ENCODE peak calls at places on chromosome 5, in six cellular contexts. K is fibroblast of pulmonary artery, T is fibroblast of the aortic adventitia, W is tibial nerve, Y is esophagus muscularis mucosa, L is IMR-90. P is an unnamed sample.

GRCh38 chr5:81819556-81820314 is 68.8 kb upstream of the SSBP2 start:
- DNase-seq in Y (no peak), K (peak), T (peak), L (peak), W (no peak), P (no peak)

GRCh38 chr5:59840200-59840601 is 53.3 kb downstream of the PDE4D start:
- DNase-seq in W (no peak), T (peak), L (peak), K (peak), Y (no peak), P (no peak)

GRCh38 chr5:156475831-156476551 is 149.0 kb downstream of the SGCD start:
- DNase-seq in L (peak), W (peak), K (peak), T (peak), Y (no peak), P (peak)

GRCh38 chr5:112685929-112686328 is 51.8 kb upstream of the APC start:
- DNase-seq in Y (no peak), L (peak), K (peak), T (peak), W (no peak), P (peak)

GRCh38 chr5:930853-931252 is 38.2 kb downstream of the TRIP13 start:
- DNase-seq in K (no peak), T (no peak), Y (no peak), W (no peak), L (no peak), P (no peak)

GRCh38 chr5:43482490-43483064 is 1.1 kb downstream of the TMEM267 start:
- DNase-seq in T (peak), K (peak), W (no peak), Y (no peak), L (peak), P (no peak)

GRCh38 chr5:9474241-9475002 is 71.5 kb downstream of the SEMA5A start:
- DNase-seq in T (no peak), K (no peak), W (no peak), Y (peak), L (no peak), P (no peak)

GRCh38 chr5:165630211-165630866 is 2124.9 kb downstream of the MAT2B start:
- DNase-seq in W (peak), Y (no peak), T (peak), K (peak), L (peak), P (no peak)

GRCh38 chr5:73694089-73694488 is 68.1 kb downstream of the ARHGEF28 start:
- DNase-seq in K (no peak), Y (no peak), T (no peak), W (no peak), L (no peak), P (no peak)

GRCh38 chr5:159179556-159180305 is 29.6 kb downstream of the RNF145 start:
- DNase-seq in Y (no peak), K (peak), T (no peak), L (peak), W (no peak), P (no peak)

GRCh38 chr5:96146675-96147074 is 185.0 kb upstream of the ELL2 start:
- DNase-seq in T (peak), K (peak), L (peak), Y (no peak), W (no peak), P (peak)

GRCh38 chr5:135830384-135831275 is 3.8 kb upstream of the SLC25A48 start:
- DNase-seq in Y (peak), T (no peak), W (no peak), L (no peak), K (no peak), P (no peak)

GRCh38 chr5:103867857-103868598 is 305.4 kb upstream of the NUDT12 start:
- DNase-seq in Y (no peak), L (no peak), W (no peak), K (no peak), T (peak), P (no peak)

GRCh38 chr5:119340597-119341218 is 15.1 kb upstream of the TNFAIP8 start:
- DNase-seq in L (no peak), T (no peak), Y (no peak), K (no peak), W (no peak), P (no peak)

GRCh38 chr5:168756517-168757391 is 177.6 kb upstream of the PANK3 start:
- DNase-seq in Y (no peak), T (peak), W (no peak), K (no peak), L (no peak), P (no peak)

GRCh38 chr5:77239126-77239741 is 28.8 kb downstream of the PDE8B start:
- DNase-seq in W (no peak), T (peak), Y (no peak), K (peak), L (no peak), P (no peak)

GRCh38 chr5:82662340-82662739 is 384.2 kb upstream of the RPS23 start:
- DNase-seq in L (no peak), K (peak), Y (no peak), W (no peak), T (peak), P (no peak)

GRCh38 chr5:149012350-149012749 is 50.5 kb downstream of the SH3TC2 start:
- DNase-seq in K (no peak), T (no peak), L (no peak), W (no peak), Y (peak), P (no peak)

GRCh38 chr5:146722361-146722779 is 156.2 kb downstream of the PPP2R2B start:
- DNase-seq in K (peak), L (peak), Y (no peak), T (peak), W (no peak), P (no peak)

GRCh38 chr5:147393866-147394265 is 116.0 kb downstream of the DPYSL3 start:
- DNase-seq in Y (no peak), K (peak), W (no peak), L (no peak), T (no peak), P (no peak)

GRCh38 chr5:151660616-151661015 is 26.1 kb downstream of the SPARC start:
- DNase-seq in Y (no peak), L (peak), W (no peak), T (peak), K (peak), P (no peak)

GRCh38 chr5:120682851-120683250 is 218.8 kb downstream of the PRR16 start:
- DNase-seq in L (peak), W (no peak), K (peak), T (peak), Y (no peak), P (peak)

GRCh38 chr5:132233081-132233480 is 5.4 kb upstream of the P4HA2 start:
- DNase-seq in T (no peak), K (no peak), W (no peak), Y (no peak), L (no peak), P (no peak)

GRCh38 chr5:150374651-150375050 is 17.2 kb downstream of the TCOF1 start:
- DNase-seq in W (no peak), T (no peak), K (no peak), Y (no peak), L (no peak), P (no peak)

GRCh38 chr5:153752890-153753289 is 262.4 kb downstream of the GRIA1 start:
- DNase-seq in K (peak), W (no peak), L (no peak), Y (peak), T (no peak), P (no peak)

GRCh38 chr5:149141224-149141956 is at the start of gene ABLIM3:
- DNase-seq in W (peak), Y (peak), T (peak), L (peak), K (peak), P (no peak)

GRCh38 chr5:1068204-1068894 is 43.5 kb downstream of the SLC12A7 start:
- DNase-seq in W (no peak), T (no peak), Y (no peak), L (no peak), K (no peak), P (no peak)

GRCh38 chr5:159047081-159047480 is 52.6 kb downstream of the EBF1 start:
- DNase-seq in W (no peak), L (peak), Y (no peak), T (peak), K (peak), P (no peak)

GRCh38 chr5:65034029-65034781 is 265.5 kb downstream of the CWC27 start:
- DNase-seq in T (peak), W (no peak), Y (no peak), L (no peak), K (peak), P (no peak)

GRCh38 chr5:25849270-25849669 is 1189.1 kb downstream of the CDH9 start:
- DNase-seq in W (no peak), K (no peak), Y (no peak), L (no peak), T (no peak), P (no peak)

GRCh38 chr5:127040779-127041520 is 10.6 kb upstream of the MARCHF3 start:
- DNase-seq in W (no peak), T (no peak), K (peak), L (peak), Y (no peak), P (no peak)

GRCh38 chr5:38379360-38379827 is 121.0 kb downstream of the EGFLAM start:
- DNase-seq in Y (no peak), K (no peak), W (no peak), T (no peak), L (no peak), P (no peak)

GRCh38 chr5:159507661-159508060 is 177.4 kb upstream of the IL12B start:
- DNase-seq in Y (no peak), L (no peak), K (no peak), W (no peak), T (no peak), P (no peak)

GRCh38 chr5:78929833-78930232 is 55.3 kb downstream of the ARSB start:
- DNase-seq in K (no peak), L (no peak), Y (no peak), T (no peak), W (no peak), P (no peak)

GRCh38 chr5:77806213-77806843 is 30.2 kb upstream of the TBCA start:
- DNase-seq in K (peak), T (peak), W (no peak), L (no peak), Y (no peak), P (no peak)

GRCh38 chr5:6506631-6507030 is 58.0 kb downstream of the UBE2QL1 start:
- DNase-seq in W (no peak), K (no peak), Y (no peak), T (no peak), L (no peak), P (no peak)
- TF ChIP-seq CTCF in W (no peak), K (no peak), Y (no peak), T (no peak), L (no peak), P (no peak)

DNA sequence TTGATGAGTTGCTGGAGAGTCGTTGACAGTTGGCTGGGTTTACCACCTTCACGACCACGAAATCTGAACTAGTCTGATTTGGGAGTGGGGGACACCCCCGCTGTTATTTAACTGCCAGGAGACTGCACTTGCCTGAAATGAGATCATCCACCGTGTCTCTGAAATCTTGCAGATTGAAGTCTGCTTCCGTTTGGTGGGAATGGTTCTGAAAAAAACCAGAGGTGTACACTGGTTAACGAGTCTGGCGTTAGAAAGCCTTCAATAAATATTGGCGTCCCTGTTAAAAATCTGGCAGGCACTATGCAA is 4.3 kb downstream of the MCIDAS start:
- DNase-seq in L (no peak), K (no peak), Y (peak), W (no peak), T (no peak), P (no peak)
- H3K4me3 ChIP-seq in L (no peak), K (no peak), Y (no peak), W (no peak), T (no peak), P (no peak)

GRCh38 chr5:173527671-173528070 is 88.8 kb downstream of the BOD1 start:
- DNase-seq in Y (peak), K (no peak), W (no peak), T (no peak), L (no peak), P (no peak)

GRCh38 chr5:173531863-173532262 is 84.6 kb downstream of the BOD1 start:
- DNase-seq in K (no peak), W (no peak), L (no peak), Y (peak), T (no peak), P (no peak)

GRCh38 chr5:173529861-173530260 is 86.6 kb downstream of the BOD1 start:
- DNase-seq in Y (peak), K (no peak), W (no peak), L (no peak), T (no peak), P (no peak)

GRCh38 chr5:173532689-173533250 is 83.7 kb downstream of the BOD1 start:
- DNase-seq in W (no peak), Y (peak), L (no peak), T (no peak), K (no peak), P (no peak)

DNA sequence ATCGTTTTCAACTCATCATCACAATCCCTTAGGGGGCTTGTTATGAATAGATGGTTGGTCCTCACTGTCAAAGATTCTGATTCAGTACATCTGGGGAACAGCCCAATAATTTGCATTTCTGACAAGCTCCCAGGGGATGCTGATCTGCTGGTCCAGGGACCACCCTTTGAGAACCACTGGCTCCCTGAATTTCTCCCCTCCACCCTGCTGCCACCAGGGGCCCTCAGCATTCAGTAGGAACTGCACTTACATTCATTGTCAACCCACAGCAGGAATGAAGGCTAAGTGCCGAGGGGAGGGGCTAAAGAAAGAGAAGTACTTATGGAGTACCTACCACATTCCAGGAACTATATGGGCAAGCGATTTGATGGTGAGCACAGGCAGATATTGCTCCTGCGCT is 85.9 kb downstream of the BOD1 start:
- DNase-seq in K (no peak), W (no peak), L (no peak), T (no peak), Y (peak), P (no peak)
- TF ChIP-seq CTCF in K (no peak), W (no peak), L (no peak), T (no peak), Y (no peak), P (peak)

DNA sequence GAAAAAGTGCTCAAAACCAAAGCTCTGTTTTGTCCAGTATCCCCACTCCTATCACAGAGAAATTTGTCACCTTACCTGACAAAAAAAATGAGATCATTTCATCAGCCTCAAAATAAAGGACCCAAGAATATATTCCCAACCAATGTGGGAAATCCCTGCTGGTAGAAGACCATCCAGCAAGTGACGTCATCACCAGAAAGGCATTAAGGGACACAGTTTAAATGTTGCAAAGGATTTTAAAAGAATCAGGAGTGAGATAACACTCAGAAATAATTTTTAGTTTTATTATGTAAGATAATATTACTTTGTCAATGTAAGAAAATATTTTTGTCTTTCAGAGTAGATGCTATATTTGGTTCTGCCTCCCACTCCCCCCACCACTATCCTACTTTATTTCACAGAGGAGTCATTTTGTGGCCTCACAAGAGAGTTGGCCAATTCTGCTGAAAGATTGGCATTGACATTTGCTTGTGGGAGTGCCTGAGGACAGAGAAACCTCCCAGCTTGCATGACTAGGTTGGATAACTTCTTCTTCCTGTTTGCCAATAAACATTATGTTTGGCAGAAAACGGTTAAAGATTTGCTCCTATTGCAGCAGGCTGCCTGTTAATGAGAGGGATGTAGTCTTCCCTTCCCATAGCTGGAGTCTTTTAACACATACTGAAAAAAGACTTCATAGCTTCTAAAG is 288.6 kb upstream of the DAB2 start:
- DNase-seq in K (peak), T (peak), Y (no peak), W (peak), L (peak), P (no peak)
- H3K4me3 ChIP-seq in K (no peak), T (no peak), Y (no peak), W (no peak), L (no peak), P (no peak)

DNA sequence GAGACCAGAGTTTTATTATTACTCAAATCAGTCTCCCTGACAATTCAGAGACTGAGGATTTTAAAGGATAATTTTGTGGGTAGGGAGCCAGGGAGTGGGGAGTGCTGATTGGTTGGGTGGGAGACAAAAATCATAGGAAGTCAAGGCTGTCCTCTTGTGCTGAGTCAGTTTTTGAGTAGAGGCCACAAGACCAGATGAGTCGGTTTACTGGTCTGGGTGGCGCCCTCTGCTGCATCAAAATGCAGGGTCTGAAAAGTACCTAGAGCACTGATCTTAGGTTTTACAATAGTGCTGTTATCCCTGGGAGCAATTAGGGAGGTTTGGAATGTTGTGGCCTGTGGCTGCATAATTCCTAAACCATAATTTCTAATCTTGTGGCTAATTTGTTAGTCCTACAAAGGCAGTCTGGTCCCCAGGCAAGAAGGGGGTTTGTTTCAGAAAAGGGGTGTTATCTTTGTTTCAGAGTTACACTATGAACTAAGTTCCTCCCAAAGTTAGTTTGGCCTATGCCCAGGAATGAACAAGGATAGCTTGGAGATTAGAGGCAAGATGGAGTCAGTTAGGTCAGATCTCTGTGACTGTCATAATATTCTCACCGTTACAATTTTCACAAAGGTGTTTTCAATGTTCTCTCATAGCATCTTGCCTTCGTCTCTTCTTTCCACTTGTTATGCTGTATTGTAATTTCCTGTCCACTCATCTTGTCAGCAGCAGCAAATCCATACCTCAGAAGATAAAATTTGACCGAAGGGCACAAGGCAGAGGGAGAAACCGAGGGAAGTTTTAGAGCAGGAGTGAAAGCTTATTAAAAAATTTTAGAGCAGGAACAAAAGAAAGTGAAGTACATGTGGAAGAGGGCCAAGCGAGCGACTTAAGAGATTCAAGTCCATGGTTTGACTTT is 59.2 kb upstream of the CLINT1 start:
- DNase-seq in Y (no peak), K (peak), W (peak), T (peak), L (peak), P (peak)
- TF ChIP-seq CTCF in Y (peak), K (peak), W (peak), T (peak), L (peak), P (peak)

DNA sequence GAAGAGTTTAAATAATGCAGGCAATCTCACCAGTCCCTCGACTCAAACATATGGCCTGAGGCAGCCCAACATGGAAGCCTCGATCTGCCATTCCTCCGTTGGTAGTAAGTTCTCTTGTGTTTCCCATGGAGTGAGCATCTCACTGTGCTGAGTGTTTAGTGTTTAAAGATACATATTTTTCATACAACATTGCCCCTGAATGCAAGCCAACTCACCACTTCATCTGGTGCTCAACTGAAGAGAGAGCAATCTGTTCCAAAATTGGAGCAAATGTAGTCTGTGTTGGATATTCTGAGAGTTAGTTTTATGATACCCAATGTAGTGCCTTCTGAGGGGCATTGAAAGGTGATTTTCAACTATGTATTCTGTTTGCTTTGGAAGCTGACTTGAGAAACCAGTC is 171.6 kb upstream of the ATP10B start:
- DNase-seq in K (no peak), Y (no peak), W (no peak), L (no peak), T (no peak), P (no peak)
- H3K4me3 ChIP-seq in K (no peak), Y (no peak), W (no peak), L (no peak), T (no peak), P (no peak)

P was measured in AG04449.